ENCODE peak calls at places on chromosomes 16 and 17, in four cellular contexts. Y is heart right ventricle, I is heart left ventricle, A is tibial nerve. N is an unnamed sample. For H3K9me3, the result is how much of the 10 kb centered on the place peaks cover.

GRCh38 chr17:71899317-71899716 is 221.5 kb upstream of the SOX9 start:
- DNase-seq in Y (no peak), I (no peak), A (no peak), N (no peak)

GRCh38 chr16:14489460-14489859 is 140.6 kb downstream of the PARN start:
- DNase-seq in Y (no peak), I (peak), A (no peak), N (no peak)

GRCh38 chr17:39194089-39194984 is 3.1 kb downstream of the CACNB1 start:
- DNase-seq in Y (peak), I (peak), A (peak), N (no peak)

GRCh38 chr16:50401355-50401754 is 32.6 kb upstream of the BRD7 start:
- DNase-seq in Y (no peak), I (no peak), A (no peak), N (no peak)

GRCh38 chr17:37493249-37494027 is 3.7 kb downstream of the DUSP14 start:
- DNase-seq in Y (no peak), I (no peak), A (no peak), N (no peak)

GRCh38 chr17:44900894-44901293 is 1.6 kb upstream of the EFTUD2 start:
- DNase-seq in Y (no peak), I (no peak), A (no peak), N (no peak)

GRCh38 chr16:64893386-64893785 is 228.5 kb downstream of the CDH11 start:
- DNase-seq in Y (peak), I (peak), A (no peak), N (no peak)

GRCh38 chr17:78890111-78890897 is 12.7 kb downstream of the CEP295NL start:
- DNase-seq in Y (peak), I (peak), A (peak), N (peak)

GRCh38 chr17:4500188-4500565 is 1.5 kb downstream of the SPNS2 start:
- DNase-seq in Y (no peak), I (no peak), A (no peak), N (no peak)

GRCh38 chr16:78957328-78958100 is 643.0 kb downstream of the MAF start:
- DNase-seq in Y (no peak), I (no peak), A (no peak), N (no peak)

GRCh38 chr16:69927056-69927757 is 23.9 kb upstream of the CLEC18A start:
- DNase-seq in Y (peak), I (peak), A (peak), N (no peak)

GRCh38 chr17:75845058-75845711 is 981 bp upstream of the UNC13D start:
- DNase-seq in Y (peak), I (peak), A (peak), N (no peak)

GRCh38 chr16:70470927-70471341 is 16.5 kb downstream of the FCSK start:
- DNase-seq in Y (no peak), I (peak), A (no peak), N (no peak)

GRCh38 chr17:65666869-65667268 is 105.4 kb upstream of the AXIN2 start:
- DNase-seq in Y (no peak), I (no peak), A (no peak), N (no peak)

GRCh38 chr17:67759355-67760171 is 41.8 kb downstream of the NOL11 start:
- DNase-seq in Y (peak), I (peak), A (peak), N (no peak)

GRCh38 chr16:85274501-85274900 is 162.2 kb upstream of the CIBAR2 start:
- DNase-seq in Y (no peak), I (no peak), A (no peak), N (no peak)

GRCh38 chr16:19375561-19376158 is 42.0 kb upstream of the TMC5 start:
- DNase-seq in Y (peak), I (peak), A (peak), N (no peak)

GRCh38 chr16:16121185-16121727 is 102.0 kb downstream of the ABCC6 start:
- DNase-seq in Y (no peak), I (no peak), A (no peak), N (no peak)
- H3K9me3 ChIP-seq in Y (under half), I (under half), A (under half), N (under half)

GRCh38 chr16:3212567-3212966 is 22.4 kb downstream of the ZNF200 start:
- DNase-seq in Y (no peak), I (no peak), A (no peak), N (no peak)

GRCh38 chr16:3212006-3212405 is 23.0 kb downstream of the ZNF200 start:
- DNase-seq in Y (no peak), I (no peak), A (no peak), N (no peak)

GRCh38 chr16:3202903-3203539 is 15.0 kb downstream of the OR1F1 start:
- DNase-seq in Y (no peak), I (no peak), A (no peak), N (no peak)

GRCh38 chr16:3207086-3207953 is 19.3 kb downstream of the OR1F1 start:
- DNase-seq in Y (no peak), I (no peak), A (no peak), N (no peak)
- H3K9me3 ChIP-seq in Y (under half), I (under half), A (under half), N (under half)

GRCh38 chr16:31893824-31894223 is 20.2 kb downstream of the ZNF267 start:
- DNase-seq in Y (no peak), I (no peak), A (no peak), N (no peak)
- H3K9me3 ChIP-seq in Y (under half), I (under half), A (under half), N (under half)

GRCh38 chr16:63776034-63776433 is 1345.8 kb downstream of the CDH11 start:
- DNase-seq in Y (no peak), I (no peak), A (no peak), N (no peak)

DNA sequence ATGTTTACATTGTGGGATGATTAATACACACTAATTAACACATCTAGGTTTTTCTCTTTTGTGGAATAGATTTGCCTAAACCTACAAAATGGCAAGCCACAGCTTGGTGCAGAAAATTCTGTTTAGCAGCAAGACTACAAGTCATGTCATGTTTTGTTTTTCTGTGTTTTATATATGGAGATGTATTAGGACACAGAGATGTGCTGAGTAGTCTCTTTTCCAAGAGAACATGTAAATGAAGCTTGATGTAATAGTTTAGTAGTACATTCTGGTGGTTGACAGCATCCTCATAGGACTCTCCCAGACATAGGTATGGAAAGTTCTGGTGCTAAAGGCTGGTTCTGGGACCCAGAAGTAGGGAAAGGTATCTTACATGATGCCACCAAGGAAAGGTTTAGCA is 1345.4 kb downstream of the CDH11 start:
- DNase-seq in Y (no peak), I (no peak), A (no peak), N (no peak)
- H3K9me3 ChIP-seq in Y (under half), I (under half), A (under half), N (under half)

DNA sequence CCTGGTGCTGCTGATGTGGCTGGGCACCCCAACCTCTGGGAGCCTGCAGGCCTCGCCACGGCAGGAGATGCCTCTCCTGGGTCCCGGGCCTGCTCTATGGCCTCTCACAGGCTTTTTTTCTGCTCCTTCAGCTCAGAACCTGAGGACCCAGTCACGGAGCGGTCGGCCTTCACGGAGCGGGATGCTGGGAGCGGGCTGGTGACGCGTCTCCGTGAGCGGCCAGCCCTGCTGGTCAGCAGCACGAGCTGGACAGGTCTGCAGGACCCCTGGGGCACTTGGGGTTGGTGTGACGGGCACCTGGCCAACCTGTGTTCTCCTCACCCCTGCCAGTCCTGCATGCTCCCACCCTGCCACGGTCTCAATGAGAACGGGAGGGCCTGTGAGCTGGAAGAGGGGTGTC is 7.0 kb downstream of the ALG1 start:
- DNase-seq in Y (no peak), I (no peak), A (no peak), N (no peak)
- H3K9me3 ChIP-seq in Y (under half), I (under half), A (under half), N (under half)

DNA sequence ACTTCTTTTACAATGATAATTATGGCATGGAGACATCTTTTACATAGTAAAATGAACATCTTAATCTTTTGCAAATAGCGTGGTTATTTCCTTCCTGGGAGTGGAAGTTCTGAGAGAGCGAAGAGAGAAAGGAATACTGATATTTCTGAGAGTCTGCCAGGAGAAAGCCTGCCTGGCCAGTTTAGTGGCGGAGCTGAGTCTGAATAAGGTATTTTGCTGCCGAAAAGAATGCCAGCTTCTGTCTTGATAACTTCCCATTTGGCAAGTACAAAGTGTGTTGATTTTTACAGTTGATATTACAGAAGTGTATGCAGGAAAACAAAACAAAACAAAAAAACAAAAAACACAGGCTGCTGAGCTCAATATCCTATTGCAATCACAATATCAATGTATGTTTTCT is 55.9 kb downstream of the KCNJ2 start:
- DNase-seq in Y (no peak), I (no peak), A (no peak), N (no peak)
- H3K9me3 ChIP-seq in Y (under half), I (under half), A (under half), N (under half)

DNA sequence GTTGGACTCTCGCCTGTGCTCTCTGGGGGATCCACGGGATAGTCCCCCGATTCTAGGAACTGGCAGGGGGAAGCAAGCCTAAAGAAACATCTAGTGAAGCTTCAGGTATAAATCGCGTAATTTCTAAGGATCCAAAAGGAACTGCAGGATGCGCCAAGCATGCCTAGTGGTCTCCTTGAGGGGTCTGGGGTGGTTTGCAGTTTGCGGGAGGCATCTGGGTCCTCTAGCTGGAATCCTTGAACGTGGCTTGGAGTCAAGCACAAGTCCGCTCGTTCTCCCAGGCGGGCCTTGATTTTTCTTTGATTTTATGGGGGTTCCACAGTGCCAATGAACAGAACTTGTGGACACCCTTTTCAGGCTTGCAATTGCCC is 1000.5 kb downstream of the KCNJ18 start:
- DNase-seq in Y (no peak), I (no peak), A (no peak), N (no peak)
- H3K9me3 ChIP-seq in Y (under half), I (under half), A (under half), N (under half)

GRCh38 chr16:15972046-15972868 is 22.8 kb downstream of the ABCC1 start:
- DNase-seq in Y (no peak), I (no peak), A (no peak), N (no peak)
- H3K9me3 ChIP-seq in Y (under half), I (under half), A (under half), N (under half)